ENCODE peak calls at places on chromosomes 12 and 14, in five cellular contexts. J, K, A, I and R are unnamed samples.

GRCh38 chr12:18430425-18431048 is 169.2 kb downstream of the PIK3C2G start:
- DNase-seq in J (no peak), K (no peak), A (peak), I (no peak), R (peak)

GRCh38 chr14:52538648-52539047 is 13.7 kb downstream of the TXNDC16 start:
- DNase-seq in J (no peak), K (no peak), A (no peak), I (no peak), R (no peak)

GRCh38 chr12:128856035-128856790 is 2.9 kb downstream of the GLT1D1 start:
- DNase-seq in J (no peak), K (no peak), A (no peak), I (no peak), R (no peak)

GRCh38 chr14:68199465-68200145 is 380.0 kb downstream of the RAD51B start:
- DNase-seq in J (no peak), K (no peak), A (no peak), I (peak), R (peak)

GRCh38 chr12:104219908-104220404 is 4.4 kb downstream of the TXNRD1 start:
- DNase-seq in J (no peak), K (peak), A (peak), I (no peak), R (peak)

GRCh38 chr12:14614704-14615121 is 47.0 kb upstream of the PLBD1 start:
- DNase-seq in J (no peak), K (no peak), A (no peak), I (no peak), R (no peak)

GRCh38 chr12:116954700-116955381 is 44.1 kb downstream of the FBXW8 start:
- DNase-seq in J (no peak), K (no peak), A (no peak), I (peak), R (peak)

GRCh38 chr12:92574046-92574783 is 128.6 kb upstream of the PLEKHG7 start:
- DNase-seq in J (no peak), K (no peak), A (no peak), I (no peak), R (peak)

GRCh38 chr14:70186826-70187483 is 1.8 kb downstream of the SLC8A3 start:
- DNase-seq in J (peak), K (no peak), A (peak), I (no peak), R (peak)

GRCh38 chr12:107632246-107632645 is 53.4 kb upstream of the PWP1 start:
- DNase-seq in J (no peak), K (no peak), A (no peak), I (no peak), R (no peak)

GRCh38 chr12:52828156-52829090 is 5.7 kb downstream of the KRT79 start:
- DNase-seq in J (no peak), K (no peak), A (no peak), I (no peak), R (no peak)

GRCh38 chr14:84254205-84254788 is 1275.6 kb upstream of the FLRT2 start:
- DNase-seq in J (no peak), K (no peak), A (no peak), I (no peak), R (peak)

GRCh38 chr14:41925409-41925808 is 318.7 kb downstream of the LRFN5 start:
- DNase-seq in J (no peak), K (no peak), A (no peak), I (no peak), R (peak)
- TF ChIP-seq CTCF in J (no peak), K (no peak), A (no peak), I (no peak), R (peak)

DNA sequence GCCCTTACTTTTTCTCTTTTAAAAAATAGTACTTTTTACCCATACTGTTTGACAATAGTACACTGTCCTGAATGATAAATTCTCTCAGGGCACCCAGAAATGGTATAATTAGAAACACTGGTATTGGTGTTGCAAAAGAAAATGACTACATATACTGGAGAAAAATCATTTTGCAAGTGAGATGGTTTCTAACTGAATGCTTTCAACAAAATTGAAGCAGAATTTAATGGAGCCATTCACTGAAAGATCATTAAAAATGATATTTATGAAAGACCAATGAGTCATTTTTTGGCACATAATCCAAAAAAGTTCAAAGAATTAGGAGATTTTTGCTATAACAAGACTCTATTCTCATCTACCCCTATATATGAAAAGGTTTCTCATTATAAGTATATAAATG is 68.8 kb downstream of the TMTC1 start:
- DNase-seq in J (no peak), K (no peak), A (no peak), I (no peak), R (no peak)
- H3K4me3 ChIP-seq in J (no peak), K (no peak), A (no peak), I (no peak), R (no peak)

GRCh38 chr14:103578401-103579075 is 15.8 kb downstream of the COA8 start:
- DNase-seq in J (no peak), K (no peak), A (no peak), I (no peak), R (no peak)

GRCh38 chr14:103581954-103582703 is 19.4 kb downstream of the COA8 start:
- DNase-seq in J (no peak), K (no peak), A (peak), I (no peak), R (no peak)

GRCh38 chr14:103581206-103581605 is 18.4 kb downstream of the COA8 start:
- DNase-seq in J (no peak), K (no peak), A (no peak), I (no peak), R (no peak)

DNA sequence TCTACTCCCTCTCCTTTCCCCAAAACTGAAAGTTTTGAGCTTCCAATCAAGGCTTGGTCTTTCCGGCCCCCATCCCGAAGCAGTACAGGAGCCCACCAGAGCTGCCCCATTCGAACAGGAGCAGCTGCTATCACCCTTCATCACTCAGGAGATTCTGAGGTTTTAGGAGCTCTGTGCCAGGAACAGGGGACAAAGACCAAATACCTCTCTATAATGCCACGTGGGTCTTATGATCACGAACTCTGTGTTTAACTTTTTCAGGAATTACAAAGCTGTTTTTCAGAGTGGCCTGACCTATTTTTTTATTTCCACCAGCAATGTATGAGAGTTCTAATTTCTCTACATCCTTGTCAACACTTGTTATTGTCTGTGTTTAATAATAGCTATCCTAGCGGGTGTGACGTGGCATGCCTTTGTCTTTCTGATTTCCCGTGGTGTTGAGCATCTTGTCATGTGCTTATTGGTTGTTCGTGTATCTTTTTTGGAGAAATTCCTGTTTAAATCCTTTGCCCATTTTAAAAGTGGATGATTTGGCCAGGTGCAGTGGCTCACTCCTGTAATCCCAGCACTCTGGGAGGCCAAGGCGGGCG is 21.7 kb downstream of the COA8 start:
- DNase-seq in J (no peak), K (no peak), A (no peak), I (no peak), R (no peak)
- TF ChIP-seq CTCF in J (no peak), K (no peak), A (no peak), I (no peak), R (no peak)

GRCh38 chr12:113088971-113089756 is 32.6 kb downstream of the DTX1 start:
- DNase-seq in J (peak), K (no peak), A (peak), I (no peak), R (no peak)

GRCh38 chr12:113087193-113087592 is 30.7 kb downstream of the DTX1 start:
- DNase-seq in J (peak), K (no peak), A (no peak), I (no peak), R (no peak)

GRCh38 chr12:113089839-113090238 is 33.3 kb downstream of the DTX1 start:
- DNase-seq in J (no peak), K (no peak), A (no peak), I (no peak), R (no peak)

GRCh38 chr12:113086249-113087164 is 30.0 kb downstream of the DTX1 start:
- DNase-seq in J (peak), K (no peak), A (peak), I (no peak), R (no peak)

DNA sequence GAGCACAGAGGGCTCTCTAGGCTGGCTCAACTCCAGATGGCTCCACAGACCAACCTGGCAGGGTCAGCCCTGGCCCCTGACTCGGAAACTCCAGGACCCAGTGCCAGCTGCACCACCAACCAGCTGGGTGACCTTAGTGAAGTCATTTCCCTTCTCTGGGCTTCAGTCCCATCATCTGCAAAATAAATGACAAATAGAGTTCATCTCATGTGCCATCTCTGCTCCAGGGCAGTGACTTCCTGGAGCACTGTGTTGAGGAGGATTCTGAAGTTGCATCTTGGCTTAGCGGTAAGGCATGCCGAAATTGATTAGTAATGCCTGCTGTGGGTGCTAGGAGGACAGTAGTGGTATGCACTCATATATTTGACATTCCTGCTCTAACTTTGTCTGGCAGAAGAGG is 31.5 kb downstream of the DTX1 start:
- DNase-seq in J (no peak), K (no peak), A (no peak), I (no peak), R (no peak)
- H3K4me3 ChIP-seq in J (no peak), K (no peak), A (no peak), I (no peak), R (no peak)

DNA sequence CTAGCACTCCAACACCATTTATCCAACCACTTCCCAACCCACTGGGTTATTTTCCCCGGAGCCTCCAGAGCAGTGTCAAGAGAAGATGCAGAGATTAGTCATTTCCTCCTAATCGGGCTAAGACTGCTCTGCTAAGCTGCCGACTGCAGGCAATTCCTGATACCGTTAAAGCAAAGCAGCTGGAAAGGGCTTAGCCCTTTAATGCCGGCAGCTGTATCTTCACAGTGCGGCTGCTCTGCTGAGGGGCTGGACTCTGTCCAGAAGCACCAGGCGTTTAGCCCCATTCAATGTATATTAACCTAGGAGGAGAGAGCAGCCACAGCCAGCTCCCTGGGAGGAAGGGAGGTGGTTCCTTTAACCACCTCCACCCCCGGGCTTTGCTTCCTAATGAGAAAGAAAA is 11.1 kb downstream of the AQP6 start:
- DNase-seq in J (no peak), K (no peak), A (no peak), I (no peak), R (peak)
- TF ChIP-seq CTCF in J (no peak), K (no peak), A (no peak), I (no peak), R (no peak)